ENCODE peak calls at places on chromosomes 2 and 18, in four cellular contexts. J, H, R and D are unnamed samples. For H3K4me1, the result is how much of the 10 kb centered on the place peaks cover.

GRCh38 chr2:213188971-213189899 is 37.8 kb upstream of the IKZF2 start:
- DNase-seq in J (peak), H (no peak), R (peak), D (no peak)

GRCh38 chr2:199704358-199705238 is 146.4 kb downstream of the FTCDNL1 start:
- DNase-seq in R (peak), J (peak), H (peak), D (no peak)

GRCh38 chr18:42360716-42361115 is 405.7 kb downstream of the PIK3C3 start:
- DNase-seq in R (no peak), H (no peak), J (no peak), D (no peak)

GRCh38 chr2:54977149-54977548 is 73.1 kb downstream of the RTN4 start:
- DNase-seq in J (no peak), H (no peak), R (peak), D (no peak)

GRCh38 chr2:8536686-8537571 is 144.9 kb upstream of the ID2 start:
- DNase-seq in R (no peak), J (no peak), H (no peak), D (peak)

GRCh38 chr2:8976847-8977246 is 26.6 kb downstream of the MBOAT2 start:
- DNase-seq in J (no peak), H (no peak), R (no peak), D (no peak)

GRCh38 chr2:29923110-29923721 is 1.8 kb upstream of the ALK start:
- DNase-seq in J (peak), R (peak), H (peak), D (no peak)

GRCh38 chr2:41879367-41879871 is 168.4 kb upstream of the PKDCC start:
- DNase-seq in H (no peak), J (no peak), R (peak), D (no peak)

GRCh38 chr2:10316336-10316735 is 13.6 kb downstream of the HPCAL1 start:
- DNase-seq in J (no peak), R (no peak), H (no peak), D (no peak)

GRCh38 chr2:241702155-241702404 is 241 bp downstream of the ING5 start:
- DNase-seq in H (peak), R (peak), J (no peak), D (no peak)

GRCh38 chr2:55148269-55148668 is 83.8 kb downstream of the CLHC1 start:
- DNase-seq in R (peak), J (no peak), H (no peak), D (no peak)

GRCh38 chr18:3584897-3585460 is 135.0 kb downstream of the TGIF1 start:
- DNase-seq in J (no peak), H (no peak), R (no peak), D (no peak)

GRCh38 chr18:70195852-70196434 is 9.5 kb downstream of the RTTN start:
- DNase-seq in H (peak), J (peak), R (peak), D (no peak)

GRCh38 chr2:65231892-65232477 is 4.4 kb downstream of the ACTR2 start:
- DNase-seq in J (no peak), H (no peak), R (peak), D (no peak)

GRCh38 chr18:76385681-76385975 is 109.4 kb downstream of the ZNF516 start:
- DNase-seq in R (no peak), J (no peak), H (no peak), D (peak)

GRCh38 chr2:88810017-88810416 is 118.5 kb downstream of the RPIA start:
- DNase-seq in H (no peak), J (no peak), R (no peak), D (no peak)

GRCh38 chr2:200288670-200289429 is 17.6 kb upstream of the SPATS2L start:
- DNase-seq in H (no peak), R (peak), J (no peak), D (no peak)

GRCh38 chr18:42437646-42438045 is 482.6 kb downstream of the PIK3C3 start:
- DNase-seq in J (no peak), H (no peak), R (peak), D (no peak)

GRCh38 chr2:20650412-20650879 is 452 bp downstream of the HS1BP3 start:
- DNase-seq in J (no peak), H (peak), R (peak), D (peak)

GRCh38 chr18:2410688-2411087 is 160.6 kb downstream of the METTL4 start:
- DNase-seq in R (no peak), J (no peak), H (peak), D (no peak)

GRCh38 chr2:159615936-159616733 is at the start of gene BAZ2B:
- DNase-seq in J (peak), H (peak), R (peak), D (peak)

GRCh38 chr2:121579326-121579725 is 48.6 kb downstream of the RNU4ATAC start:
- DNase-seq in R (no peak), H (no peak), J (no peak), D (no peak)

GRCh38 chr2:121576263-121576662 is 45.6 kb downstream of the RNU4ATAC start:
- DNase-seq in R (no peak), J (no peak), H (no peak), D (no peak)

GRCh38 chr2:121570665-121571055 is 40.0 kb downstream of the RNU4ATAC start:
- DNase-seq in H (no peak), R (no peak), J (no peak), D (no peak)

GRCh38 chr2:121570036-121570664 is 39.5 kb downstream of the RNU4ATAC start:
- DNase-seq in J (no peak), R (no peak), H (no peak), D (no peak)

DNA sequence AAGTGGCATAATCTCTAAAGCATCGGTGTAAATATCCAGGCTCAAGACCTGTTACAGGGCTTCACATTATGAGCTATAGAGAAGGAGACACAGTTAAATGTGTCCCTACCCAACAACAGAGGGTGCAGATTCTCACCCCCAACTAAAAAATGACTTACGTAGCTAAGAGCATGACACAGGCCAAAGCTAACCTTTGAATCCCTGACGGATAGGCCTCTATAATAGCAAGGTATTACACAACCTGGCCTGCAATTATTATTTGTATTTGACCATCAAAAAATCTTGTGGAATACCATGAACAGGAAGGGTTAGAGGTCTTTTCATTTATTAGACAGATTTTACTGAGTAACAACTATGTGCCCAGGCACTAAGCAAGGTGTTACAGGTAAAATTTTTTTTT is 45.1 kb downstream of the RNU4ATAC start:
- DNase-seq in H (no peak), R (no peak), J (no peak), D (no peak)
- H3K27ac ChIP-seq in H (no peak), R (no peak), J (no peak), D (no peak)

GRCh38 chr18:8709248-8710059 is 4.1 kb downstream of the MTCL1 start:
- DNase-seq in J (no peak), H (no peak), R (no peak), D (no peak)
- H3K4me3 ChIP-seq in J (no peak), H (peak), R (no peak), D (no peak)

GRCh38 chr2:149858214-149858613 is 270.6 kb upstream of the MMADHC start:
- DNase-seq in J (no peak), R (peak), H (no peak), D (no peak)
- H3K4me1 ChIP-seq in J (under half), R (under half), H (under half), D (under half)

GRCh38 chr2:74538881-74539339 is 9.2 kb downstream of the HTRA2 start:
- DNase-seq in R (no peak), J (no peak), H (no peak), D (no peak)
- H3K27ac ChIP-seq in R (no peak), J (no peak), H (no peak), D (no peak)

GRCh38 chr2:40746150-40746549 is 294.3 kb upstream of the SLC8A1 start:
- DNase-seq in J (no peak), H (peak), R (no peak), D (no peak)
- H3K4me3 ChIP-seq in J (no peak), H (peak), R (no peak), D (no peak)

GRCh38 chr2:443211-443610 is 155.3 kb upstream of the ALKAL2 start:
- DNase-seq in H (no peak), R (no peak), J (no peak), D (no peak)
- H3K4me1 ChIP-seq in H (under half), R (under half), J (under half), D (under half)

DNA sequence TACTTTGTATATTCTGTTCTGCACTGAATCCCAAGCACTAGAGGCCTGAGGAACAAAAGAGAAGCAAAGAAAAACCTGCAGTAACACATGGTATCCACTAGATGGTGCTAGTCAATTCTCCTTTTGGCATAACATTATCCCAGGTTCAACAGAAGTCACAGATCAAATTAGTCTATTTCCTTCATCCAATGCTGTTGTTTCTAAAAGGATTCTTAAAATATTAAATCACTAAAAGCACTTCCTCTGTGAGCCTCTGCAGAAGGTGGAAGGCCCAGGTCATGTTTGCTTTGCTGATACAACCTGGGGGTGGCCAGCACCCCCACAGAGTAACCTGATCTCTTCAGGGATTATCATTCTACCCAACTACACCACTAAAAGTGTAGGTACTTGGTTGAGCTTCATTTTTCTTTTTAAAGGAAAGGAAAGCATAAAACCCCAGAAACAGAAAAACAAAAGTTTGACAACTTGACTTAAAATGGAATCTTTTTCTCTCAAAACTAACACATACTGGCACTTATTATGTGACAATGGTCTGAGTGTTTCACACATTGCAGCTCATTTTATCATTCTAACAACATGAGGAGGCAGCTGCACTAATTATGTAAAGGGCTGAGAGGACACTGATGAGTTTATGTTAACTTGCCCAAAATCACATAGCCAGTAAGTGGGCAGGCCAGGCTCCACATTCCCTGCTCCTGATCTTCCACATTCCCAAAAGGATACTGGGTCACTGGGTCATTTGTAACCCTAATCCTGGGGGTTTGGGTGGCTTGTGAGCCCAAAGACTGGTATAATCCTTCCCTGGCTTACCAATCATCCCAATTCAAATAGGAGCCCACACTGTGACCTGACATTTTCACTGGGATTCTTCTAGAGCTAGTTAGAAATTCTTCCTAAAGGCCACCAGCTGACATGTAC is 66.8 kb upstream of the DNER start:
- DNase-seq in R (peak), J (peak), H (peak), D (no peak)
- H3K27ac ChIP-seq in R (no peak), J (peak), H (no peak), D (no peak)

DNA sequence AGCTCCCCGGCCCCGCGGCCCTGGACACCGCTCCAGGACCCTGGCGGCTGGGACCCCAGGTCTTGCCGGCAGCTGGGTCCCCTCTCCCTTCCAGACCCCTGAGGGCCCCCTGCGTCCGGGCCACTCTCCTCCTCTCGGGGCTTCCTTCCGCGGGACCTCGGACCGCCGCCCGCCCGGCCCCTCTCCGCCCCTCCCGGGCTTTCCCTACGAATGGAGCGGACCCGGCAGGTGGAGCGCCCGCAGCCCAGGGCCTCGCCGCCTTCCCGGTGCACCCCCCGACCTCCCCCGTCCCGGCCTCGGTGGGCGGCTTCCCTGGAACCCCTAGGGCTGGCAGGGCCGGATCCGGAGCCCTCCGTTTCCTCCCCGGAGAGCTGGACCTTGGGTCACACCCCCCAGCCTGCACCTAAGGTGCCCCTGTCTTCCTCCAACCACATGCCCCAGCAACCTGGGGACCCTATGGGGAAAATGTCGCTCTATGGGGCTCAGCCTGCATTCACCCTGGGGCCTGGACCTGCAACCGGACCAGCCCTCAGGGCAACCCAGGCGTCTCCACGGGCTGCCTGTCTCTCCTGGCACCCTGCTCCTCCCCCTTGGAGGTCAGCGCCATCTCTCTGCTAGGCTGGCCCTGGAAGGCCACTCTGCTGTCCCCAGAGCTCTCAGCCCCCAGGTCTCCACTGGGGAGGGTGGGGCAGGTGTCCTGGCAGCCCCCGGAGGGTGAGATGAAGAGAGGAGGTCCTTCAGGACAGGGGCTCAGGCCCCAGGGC is 730 bp downstream of the B3GNT7 start:
- DNase-seq in H (no peak), R (no peak), J (no peak), D (no peak)
- H3K4me3 ChIP-seq in H (peak), R (no peak), J (no peak), D (peak)